ENCODE peak calls at places on chromosomes 2 and 18, in five cellular contexts. N is PC-9, U is AG09309, W is astrocyte of the spinal cord, K is foreskin fibroblast. E is an unnamed sample.
A peak's percentile ranks its signal among the peaks of the same experiment; 100 is the strongest.

GRCh38 chr2:40168032-40168431 is 283.9 kb downstream of the SLC8A1 start:
- DNase-seq in N (peak; percentile 55), U (no peak), W (no peak), K (no peak), E (peak; percentile 47)

GRCh38 chr2:20052872-20053281 is 1.4 kb upstream of the LAPTM4A start:
- DNase-seq in N (peak; percentile 82), U (no peak), W (peak; percentile 80), K (peak; percentile 93), E (peak; percentile 92)

GRCh38 chr2:127482031-127482430 is 44.3 kb downstream of the IWS1 start:
- DNase-seq in N (peak; percentile 31), U (no peak), W (no peak), K (no peak), E (no peak)

GRCh38 chr18:25896956-25897355 is 193.5 kb downstream of the SS18 start:
- DNase-seq in N (no peak), U (no peak), W (no peak), K (no peak), E (no peak)

GRCh38 chr2:150491943-150492342 is 4.5 kb upstream of the RND3 start:
- DNase-seq in N (no peak), U (no peak), W (peak; percentile 55), K (peak; percentile 83), E (peak; percentile 41)

GRCh38 chr18:33802955-33803354 is 224.9 kb downstream of the ASXL3 start:
- DNase-seq in N (no peak), U (no peak), W (no peak), K (no peak), E (no peak)

GRCh38 chr2:219570924-219571310 is 422 bp downstream of the OBSL1 start:
- DNase-seq in N (no peak), U (no peak), W (peak; percentile 22), K (peak; percentile 59), E (peak; percentile 31)

GRCh38 chr2:106085441-106085911 is 108.6 kb downstream of the UXS1 start:
- DNase-seq in N (no peak), U (no peak), W (peak; percentile 45), K (peak; percentile 76), E (peak; percentile 76)

GRCh38 chr2:209523778-209524362 is 100.0 kb downstream of the MAP2 start:
- DNase-seq in N (no peak), U (no peak), W (peak; percentile 50), K (no peak), E (peak; percentile 46)

GRCh38 chr2:115160523-115161521 is 718.4 kb downstream of the DPP10 start:
- DNase-seq in N (no peak), U (no peak), W (no peak), K (no peak), E (no peak)

GRCh38 chr2:137254081-137254480 is 488.7 kb downstream of the THSD7B start:
- DNase-seq in N (no peak), U (no peak), W (no peak), K (no peak), E (peak; percentile 9)

GRCh38 chr2:231409773-231410172 is 14.3 kb downstream of the B3GNT7 start:
- DNase-seq in N (no peak), U (no peak), W (no peak), K (no peak), E (no peak)

GRCh38 chr18:58512161-58512581 is 116.7 kb downstream of the ALPK2 start:
- DNase-seq in N (no peak), U (no peak), W (no peak), K (no peak), E (no peak)

GRCh38 chr2:83531211-83531610 is 927.9 kb downstream of the SUCLG1 start:
- DNase-seq in N (no peak), U (no peak), W (no peak), K (no peak), E (no peak)

GRCh38 chr2:231922311-231922710 is 3.9 kb downstream of the NPPC start:
- DNase-seq in N (no peak), U (no peak), W (no peak), K (no peak), E (no peak)

GRCh38 chr18:37484893-37485834 is 80.4 kb downstream of the CELF4 start:
- DNase-seq in N (no peak), U (no peak), W (no peak), K (peak; percentile 55), E (peak; percentile 59)

GRCh38 chr2:120257522-120257921 is 4.9 kb downstream of the RALB start:
- DNase-seq in N (no peak), U (no peak), W (no peak), K (no peak), E (peak; percentile 44)

GRCh38 chr2:18583905-18584607 is 5.3 kb downstream of the NT5C1B start:
- DNase-seq in N (no peak), U (no peak), W (no peak), K (no peak), E (no peak)

GRCh38 chr2:8644605-8645175 is 37.2 kb upstream of the ID2 start:
- DNase-seq in N (no peak), U (no peak), W (no peak), K (no peak), E (peak; percentile 5)

GRCh38 chr2:479031-479430 is 191.1 kb upstream of the ALKAL2 start:
- DNase-seq in N (peak; percentile 31), U (no peak), W (no peak), K (no peak), E (no peak)

GRCh38 chr2:151410485-151410833 is 757 bp downstream of the RIF1 start:
- DNase-seq in N (no peak), U (no peak), W (no peak), K (peak; percentile 40), E (peak; percentile 10)

GRCh38 chr2:11574176-11575046 is 40.6 kb downstream of the GREB1 start:
- DNase-seq in N (no peak), U (no peak), W (no peak), K (no peak), E (no peak)

GRCh38 chr2:26969089-26969844 is 1.2 kb upstream of the MAPRE3 start:
- DNase-seq in N (peak; percentile 68), U (no peak), W (peak; percentile 11), K (no peak), E (no peak)

GRCh38 chr2:124120246-124120645 is 95.2 kb downstream of the CNTNAP5 start:
- DNase-seq in N (no peak), U (no peak), W (no peak), K (no peak), E (no peak)

GRCh38 chr2:153455403-153455802 is 23.2 kb downstream of the RPRM start:
- DNase-seq in N (no peak), U (no peak), W (no peak), K (no peak), E (no peak)

GRCh38 chr2:101516833-101517690 is 42.1 kb upstream of the RFX8 start:
- DNase-seq in N (peak; percentile 96), U (peak; percentile 83), W (peak; percentile 96), K (peak; percentile 98), E (peak; percentile 99)

GRCh38 chr2:133004623-133005022 is 334.6 kb upstream of the LYPD1 start:
- DNase-seq in N (no peak), U (no peak), W (no peak), K (no peak), E (no peak)

GRCh38 chr2:139763705-139764104 is 983.5 kb upstream of the NXPH2 start:
- DNase-seq in N (no peak), U (no peak), W (no peak), K (no peak), E (no peak)
- H3K4me3 ChIP-seq in N (no peak overlapping the region), U (no peak overlapping the region), W (no peak overlapping the region), K (no peak overlapping the region), E (no peak overlapping the region)

DNA sequence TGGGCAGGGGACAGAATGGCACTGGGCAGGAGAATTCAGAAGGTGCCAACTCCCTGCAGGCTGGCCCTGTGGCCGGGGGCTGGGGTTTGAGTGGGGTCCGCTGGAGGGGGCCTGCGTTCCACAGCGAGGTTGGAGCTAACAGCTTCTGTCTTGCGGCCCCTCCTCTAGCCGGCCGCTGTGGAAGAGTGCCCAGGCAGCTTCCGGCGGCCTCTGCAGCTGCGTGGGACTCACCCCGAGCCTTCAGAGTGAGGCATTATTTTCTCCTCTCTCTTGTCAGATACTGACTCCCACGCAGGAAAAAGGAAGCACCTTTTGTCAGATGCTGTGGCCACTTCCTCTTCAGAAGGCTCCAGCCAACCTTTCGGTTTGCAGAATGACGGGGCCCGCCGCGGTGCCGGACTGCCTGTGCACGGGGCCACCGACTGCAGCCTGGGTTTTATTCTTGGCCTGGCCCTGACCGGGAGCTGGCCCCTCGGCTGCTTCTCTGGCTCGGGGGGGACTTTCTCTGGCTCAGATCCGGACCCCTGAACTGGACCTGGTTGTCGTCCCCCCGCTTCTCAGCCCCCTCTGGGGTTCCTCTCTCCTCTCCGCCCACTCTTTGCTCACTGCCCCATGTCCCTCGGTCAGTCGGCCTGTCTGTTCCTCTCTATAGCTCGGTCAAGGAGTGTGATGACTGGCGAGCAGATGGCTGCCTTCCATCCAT is 40.1 kb downstream of the ARHGAP25 start:
- DNase-seq in N (no peak), U (no peak), W (no peak), K (no peak), E (peak; percentile 77)
- H3K4me3 ChIP-seq in N (no peak overlapping the region), U (no peak overlapping the region), W (no peak overlapping the region), K (no peak overlapping the region), E (peak overlapping the region; percentile 8)

GRCh38 chr2:207188601-207189000 is 22.9 kb upstream of the KLF7 start:
- DNase-seq in N (peak; percentile 68), U (no peak), W (peak; percentile 67), K (peak; percentile 83), E (peak; percentile 57)
- H3K4me3 ChIP-seq in N (no peak overlapping the region), U (no peak overlapping the region), W (no peak overlapping the region), K (no peak overlapping the region), E (no peak overlapping the region)

GRCh38 chr2:141824790-141825189 is 306.0 kb downstream of the LRP1B start:
- DNase-seq in N (no peak), U (no peak), W (no peak), K (no peak), E (no peak)

GRCh38 chr2:141820893-141821292 is 309.9 kb downstream of the LRP1B start:
- DNase-seq in N (no peak), U (no peak), W (no peak), K (no peak), E (no peak)
- H3K4me3 ChIP-seq in N (no peak overlapping the region), U (no peak overlapping the region), W (no peak overlapping the region), K (no peak overlapping the region), E (no peak overlapping the region)

DNA sequence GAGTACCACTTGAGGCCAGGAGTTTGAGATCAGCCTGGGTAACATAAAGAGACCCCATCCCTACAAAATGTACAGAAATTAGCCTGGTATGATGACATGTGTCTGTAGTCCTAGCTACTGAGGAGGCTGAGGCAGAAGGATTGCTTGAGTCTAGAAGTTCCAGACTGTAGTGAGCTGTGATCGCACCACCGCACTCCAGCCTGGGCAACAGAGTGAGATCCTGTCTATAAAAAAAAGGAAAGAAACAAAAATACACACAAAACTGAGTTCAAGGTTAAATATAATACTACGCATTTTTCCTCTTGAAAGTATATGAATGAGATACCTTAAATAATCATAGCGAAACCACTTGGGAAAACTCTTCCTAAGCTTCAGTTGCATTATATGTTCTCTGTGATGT is 94.0 kb downstream of the LDLRAD4 start:
- DNase-seq in N (no peak), U (no peak), W (no peak), K (no peak), E (no peak)
- H3K4me3 ChIP-seq in N (no peak overlapping the region), U (no peak overlapping the region), W (no peak overlapping the region), K (no peak overlapping the region), E (no peak overlapping the region)